ENCODE peak calls at places on chromosomes 4 and X, in four cellular contexts. K is dorsolateral prefrontal cortex; D is HT-29; W is stimulated activated CD4-positive, alpha-beta T cell treated with anti-CD3 and anti-CD28 coated beads, Interleukin-2, amount 100 ng/mL, for 24 hours. G is an unnamed sample.

GRCh38 chr4:156788782-156789181 is 182.8 kb downstream of the PDGFC start:
- DNase-seq in W (no peak), D (no peak), K (no peak), G (no peak)

GRCh38 chrX:129798888-129799287 is 19.1 kb downstream of the SASH3 start:
- DNase-seq in K (no peak), W (peak; percentile 50), D (no peak), G (no peak)

GRCh38 chrX:8939344-8939743 is 94.6 kb downstream of the FAM9B start:
- DNase-seq in W (no peak), K (no peak), D (no peak), G (no peak)

GRCh38 chrX:11129546-11129945 is 18.4 kb downstream of the HCCS start:
- DNase-seq in D (no peak), K (no peak), W (no peak), G (no peak)

GRCh38 chr4:2007804-2008670 is 737 bp downstream of the NELFA start:
- DNase-seq in K (no peak), D (no peak), W (no peak), G (no peak)

GRCh38 chr4:1488831-1489638 is 82.8 kb upstream of the NKX1-1 start:
- DNase-seq in D (no peak), W (no peak), K (no peak), G (no peak)

GRCh38 chr4:27057662-27058061 is 197.0 kb downstream of the STIM2 start:
- DNase-seq in W (no peak), D (no peak), K (no peak), G (peak; percentile 43)

GRCh38 chrX:144586756-144587155 is 660.5 kb upstream of the SPANXN1 start:
- DNase-seq in K (no peak), D (peak; percentile 66), W (no peak), G (no peak)

GRCh38 chr4:153072661-153073060 is 131.6 kb upstream of the TRIM2 start:
- DNase-seq in K (no peak), D (no peak), W (no peak), G (no peak)

GRCh38 chrX:13263560-13264251 is 56.1 kb downstream of the ATXN3L start:
- DNase-seq in K (no peak), W (no peak), D (no peak), G (no peak)

GRCh38 chr4:5721923-5722322 is 10.9 kb downstream of the EVC start:
- DNase-seq in D (no peak), W (no peak), K (no peak), G (no peak)

GRCh38 chrX:10423716-10424115 is 196.7 kb downstream of the MID1 start:
- DNase-seq in D (no peak), K (no peak), W (no peak), G (peak; percentile 6)

GRCh38 chr4:168717852-168718251 is 221.0 kb downstream of the PALLD start:
- DNase-seq in W (no peak), K (no peak), D (no peak), G (peak; percentile 5)

GRCh38 chr4:98571161-98571786 is 87.1 kb downstream of the TSPAN5 start:
- DNase-seq in W (no peak), D (no peak), K (no peak), G (peak; percentile 4)

GRCh38 chr4:15106417-15106816 is 104.1 kb downstream of the CPEB2 start:
- DNase-seq in D (no peak), K (no peak), W (no peak), G (no peak)

GRCh38 chr4:8607603-8608481 is 15.3 kb downstream of the CPZ start:
- DNase-seq in W (peak; percentile 50), K (peak; percentile 62), D (no peak), G (peak; percentile 52)

GRCh38 chr4:22372958-22373357 is 142.9 kb downstream of the ADGRA3 start:
- DNase-seq in W (no peak), K (no peak), D (no peak), G (no peak)

GRCh38 chr4:150402968-150403367 is 179.0 kb upstream of the MAB21L2 start:
- DNase-seq in W (no peak), K (peak; percentile 45), D (peak; percentile 47), G (peak; percentile 4)

G was measured in Daoy.